ENCODE peak calls at places on chromosome 2, in five cellular contexts. Q is KG1, L is BE2C, W is EH, Y is amniotic stem cell. F is an unnamed sample.

GRCh38 chr2:19573784-19574183 is 215.4 kb upstream of the OSR1 start:
- DNase-seq in Q (no peak), L (no peak), W (no peak), Y (no peak), F (no peak)

GRCh38 chr2:207163815-207164747 is 1.7 kb downstream of the KLF7 start:
- DNase-seq in Q (no peak), L (peak), W (peak), Y (no peak), F (no peak)

GRCh38 chr2:160492401-160493226 is 993 bp downstream of the RBMS1 start:
- DNase-seq in Q (peak), L (peak), W (peak), Y (peak), F (no peak)

GRCh38 chr2:135152361-135152760 is 100.3 kb downstream of the RAB3GAP1 start:
- DNase-seq in Q (no peak), L (no peak), W (peak), Y (no peak), F (no peak)

GRCh38 chr2:64645014-64645418 is 8.7 kb downstream of the SERTAD2 start:
- DNase-seq in Q (peak), L (peak), W (peak), Y (peak), F (no peak)

GRCh38 chr2:240932724-240933047 is 26.6 kb downstream of the CROCC2 start:
- DNase-seq in Q (no peak), L (no peak), W (no peak), Y (no peak), F (no peak)

GRCh38 chr2:197136452-197136851 is 174.1 kb downstream of the ANKRD44 start:
- DNase-seq in Q (no peak), L (no peak), W (no peak), Y (no peak), F (no peak)

GRCh38 chr2:42804891-42805290 is 12.5 kb upstream of the HAAO start:
- DNase-seq in Q (no peak), L (no peak), W (no peak), Y (no peak), F (no peak)

GRCh38 chr2:144206019-144206418 is 313.9 kb downstream of the ZEB2 start:
- DNase-seq in Q (no peak), L (no peak), W (no peak), Y (no peak), F (no peak)

F was measured in brain pericyte.